ENCODE peak calls at places on chromosome 10, in five cellular contexts. M is heart right ventricle, X is brain microvascular endothelial cell, K is fibroblast of the aortic adventitia, U is sigmoid colon. T is an unnamed sample.

GRCh38 chr10:131570716-131571307 is 259.3 kb upstream of the TCERG1L start:
- DNase-seq in M (no peak), X (no peak), K (no peak), U (no peak), T (no peak)

GRCh38 chr10:23439452-23439919 is 611 bp downstream of the OTUD1 start:
- DNase-seq in M (no peak), X (no peak), K (peak), U (peak), T (no peak)

GRCh38 chr10:6120691-6121090 is 31.9 kb downstream of the RBM17 start:
- DNase-seq in M (no peak), X (no peak), K (peak), U (peak), T (no peak)

GRCh38 chr10:98312816-98313215 is 44.8 kb upstream of the LOXL4 start:
- DNase-seq in M (no peak), X (no peak), K (no peak), U (no peak), T (no peak)

GRCh38 chr10:62019013-62019684 is 117.7 kb downstream of the ARID5B start:
- DNase-seq in M (no peak), X (no peak), K (peak), U (no peak), T (no peak)

GRCh38 chr10:12264204-12264908 is 68.4 kb downstream of the CDC123 start:
- DNase-seq in M (peak), X (peak), K (peak), U (peak), T (peak)

GRCh38 chr10:100446130-100446761 is 16.6 kb upstream of the WNT8B start:
- DNase-seq in M (no peak), X (no peak), K (no peak), U (no peak), T (peak)

GRCh38 chr10:114304566-114305421 is 65.7 kb downstream of the VWA2 start:
- DNase-seq in M (peak), X (no peak), K (no peak), U (peak), T (no peak)

GRCh38 chr10:22321831-22322662 is 1.1 kb downstream of the BMI1 start:
- DNase-seq in M (no peak), X (no peak), K (no peak), U (peak), T (no peak)

GRCh38 chr10:14686356-14686755 is 88.3 kb downstream of the FAM107B start:
- DNase-seq in M (no peak), X (no peak), K (no peak), U (no peak), T (no peak)

GRCh38 chr10:32190890-32191491 is 134.8 kb upstream of the KIF5B start:
- DNase-seq in M (no peak), X (no peak), K (peak), U (no peak), T (no peak)

GRCh38 chr10:28841625-28842024 is 164.3 kb downstream of the BAMBI start:
- DNase-seq in M (no peak), X (peak), K (peak), U (no peak), T (no peak)

GRCh38 chr10:127525686-127526085 is 23.4 kb upstream of the NPS start:
- DNase-seq in M (no peak), X (no peak), K (no peak), U (no peak), T (no peak)

GRCh38 chr10:72069751-72070501 is 18.4 kb downstream of the SPOCK2 start:
- DNase-seq in M (no peak), X (no peak), K (no peak), U (no peak), T (no peak)

GRCh38 chr10:46787321-46787615 is 124.0 kb upstream of the PTPN20 start:
- DNase-seq in M (peak), X (peak), K (peak), U (no peak), T (peak)

GRCh38 chr10:1573334-1573969 is 163.9 kb downstream of the ADARB2 start:
- DNase-seq in M (no peak), X (no peak), K (no peak), U (peak), T (no peak)

GRCh38 chr10:125409756-125410155 is 249.4 kb upstream of the CTBP2 start:
- DNase-seq in M (no peak), X (no peak), K (no peak), U (no peak), T (no peak)

GRCh38 chr10:109027534-109028185 is 895.7 kb downstream of the XPNPEP1 start:
- DNase-seq in M (no peak), X (no peak), K (peak), U (no peak), T (no peak)

GRCh38 chr10:132752961-132753360 is 33.0 kb downstream of the NKX6-2 start:
- DNase-seq in M (no peak), X (no peak), K (no peak), U (no peak), T (no peak)

GRCh38 chr10:132688580-132689420 is 97.1 kb downstream of the NKX6-2 start:
- DNase-seq in M (no peak), X (no peak), K (no peak), U (peak), T (no peak)

GRCh38 chr10:13206546-13207443 is 27.4 kb downstream of the UCMA start:
- DNase-seq in M (no peak), X (peak), K (peak), U (no peak), T (peak)

DNA sequence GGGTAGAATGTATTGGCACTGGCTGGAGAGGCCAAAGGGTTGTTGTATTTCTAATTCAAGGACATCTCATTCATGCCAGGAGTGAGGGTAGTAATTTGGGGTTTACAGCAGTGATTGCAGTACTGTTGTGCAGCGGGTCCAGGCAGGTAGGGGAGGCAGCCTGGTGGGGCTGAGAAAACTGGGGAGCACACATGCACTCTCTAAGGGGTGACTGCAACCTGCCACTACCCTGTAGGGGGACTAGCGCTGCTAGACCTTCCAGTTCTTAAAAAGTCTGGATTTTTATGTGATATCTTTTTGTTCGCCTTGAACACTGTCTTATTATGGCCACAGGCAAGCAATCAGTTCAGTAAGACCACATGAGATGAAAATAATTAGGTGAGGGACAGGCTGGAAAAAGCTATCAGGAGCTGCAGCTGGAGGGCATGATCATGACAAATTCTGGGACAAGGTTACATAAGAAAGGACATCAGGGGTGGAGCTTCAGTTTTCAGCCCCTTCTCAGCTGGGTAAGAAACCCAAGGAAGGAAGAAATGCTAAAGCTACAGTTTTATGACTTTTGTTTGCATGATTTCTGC is 149.0 kb downstream of the ARHGAP21 start:
- DNase-seq in M (no peak), X (no peak), K (no peak), U (no peak), T (no peak)
- TF ChIP-seq CTCF in M (no peak), X (no peak), K (peak), U (no peak), T (no peak)

DNA sequence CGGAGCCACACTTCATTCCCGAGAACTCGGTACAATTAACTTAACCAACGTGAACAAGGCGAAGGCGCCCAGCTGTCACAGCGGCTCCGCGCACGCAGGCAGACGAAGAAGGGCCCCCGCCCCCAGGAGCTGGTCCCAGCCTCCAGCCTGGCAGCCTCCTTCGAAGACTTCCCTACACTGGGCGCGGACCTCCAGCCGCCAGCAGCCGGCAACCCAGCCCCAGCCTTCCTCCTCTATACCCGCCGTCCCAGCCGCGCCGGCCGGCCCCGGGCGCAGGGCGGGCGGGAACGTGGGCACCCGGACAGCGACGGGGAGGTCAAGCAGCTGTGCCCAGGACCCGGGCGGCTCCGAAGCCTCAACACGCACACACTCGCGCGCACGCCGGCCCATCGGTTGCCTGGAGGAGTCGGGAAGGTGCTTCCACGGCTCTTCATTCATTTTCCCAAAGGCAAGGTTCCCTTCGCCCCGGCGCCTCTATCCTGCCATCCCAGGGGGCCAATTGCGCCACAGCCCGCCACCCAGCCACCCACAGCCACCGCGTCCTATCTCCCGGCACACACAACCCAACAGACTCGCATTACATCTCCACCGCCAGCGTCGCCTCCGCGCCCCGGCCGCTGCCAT is 1.6 kb downstream of the CHST15 start:
- DNase-seq in M (peak), X (peak), K (no peak), U (peak), T (no peak)
- H3K4me3 ChIP-seq in M (peak), X (peak), K (peak), U (peak), T (peak)

GRCh38 chr10:27448926-27449325 is 55.2 kb upstream of the RAB18 start:
- DNase-seq in M (no peak), X (peak), K (peak), U (no peak), T (peak)

GRCh38 chr10:27445070-27445469 is 59.0 kb upstream of the RAB18 start:
- DNase-seq in M (no peak), X (no peak), K (no peak), U (no peak), T (no peak)

GRCh38 chr10:27449571-27449970 is 54.5 kb upstream of the RAB18 start:
- DNase-seq in M (no peak), X (no peak), K (no peak), U (no peak), T (no peak)

GRCh38 chr10:27447540-27447939 is 56.6 kb upstream of the RAB18 start:
- DNase-seq in M (no peak), X (no peak), K (no peak), U (no peak), T (no peak)

DNA sequence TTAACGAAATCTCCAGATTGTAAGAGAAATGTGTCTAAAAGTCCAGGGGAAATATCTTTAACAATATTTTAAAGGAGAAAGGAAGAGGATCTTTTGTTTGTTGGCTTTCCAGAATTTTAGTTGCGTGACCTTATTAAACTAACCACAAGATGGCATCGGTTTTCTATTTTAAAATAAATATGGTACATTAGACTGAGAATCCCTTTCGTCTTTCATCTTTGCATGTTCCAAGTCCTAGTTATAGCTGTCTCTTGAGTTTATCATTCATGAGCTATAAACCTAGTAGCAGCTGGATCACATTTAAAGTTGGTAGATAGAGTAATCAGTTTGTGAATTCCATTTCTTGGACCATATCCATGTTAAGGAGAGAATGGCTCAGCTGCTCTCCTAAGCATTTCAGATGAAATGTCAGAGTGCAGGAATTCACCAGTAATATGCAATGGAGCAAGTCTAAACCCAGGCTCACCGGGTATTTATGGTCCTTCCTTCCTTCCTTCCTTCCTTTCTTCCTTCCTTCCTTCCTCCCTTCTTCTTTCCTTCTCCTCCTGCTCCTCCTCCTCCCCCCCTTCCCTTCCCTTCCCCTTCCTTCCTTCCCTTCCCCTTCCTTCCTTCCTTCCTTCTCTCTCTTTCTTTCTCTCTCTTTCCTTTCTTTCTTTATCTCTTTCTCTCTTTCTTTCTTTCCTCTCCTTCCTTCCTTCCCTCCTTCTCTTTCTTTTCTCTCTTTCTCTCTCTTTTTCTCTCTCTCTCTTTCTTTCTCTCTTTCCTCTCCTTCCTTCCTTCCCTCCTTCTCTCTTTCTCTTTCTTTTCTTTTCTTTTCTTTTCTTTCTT is 57.8 kb upstream of the RAB18 start:
- DNase-seq in M (no peak), X (peak), K (peak), U (no peak), T (peak)
- TF ChIP-seq CTCF in M (peak), X (peak), K (peak), U (peak), T (peak)

GRCh38 chr10:43573250-43574034 is 974 bp downstream of the ZNF239 start:
- DNase-seq in M (no peak), X (no peak), K (peak), U (no peak), T (no peak)
- H3K4me3 ChIP-seq in M (peak), X (peak), K (peak), U (peak), T (peak)

GRCh38 chr10:37436361-37436760 is 311.0 kb downstream of the ANKRD30A start:
- DNase-seq in M (no peak), X (no peak), K (no peak), U (no peak), T (no peak)

DNA sequence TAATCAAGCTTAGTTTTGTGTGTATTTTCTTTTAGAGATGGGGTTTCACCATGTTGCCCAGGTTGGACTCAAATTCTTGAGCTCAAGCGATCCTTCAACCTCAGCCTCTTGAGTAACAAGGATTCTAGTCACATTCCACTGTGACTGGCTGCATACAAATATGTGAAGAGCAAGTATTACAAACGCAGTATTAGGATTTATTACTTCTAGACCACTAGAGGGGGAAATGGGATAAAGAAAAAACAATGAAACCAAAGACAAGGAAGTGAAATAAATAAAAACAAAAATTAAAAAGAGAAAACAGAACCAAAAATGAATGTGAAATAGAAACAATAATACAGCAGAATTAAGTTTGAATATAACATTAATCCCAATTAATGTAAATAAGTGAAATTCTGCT is 308.7 kb downstream of the ANKRD30A start:
- DNase-seq in M (no peak), X (no peak), K (peak), U (no peak), T (no peak)
- TF ChIP-seq CTCF in M (peak), X (no peak), K (no peak), U (no peak), T (no peak)

GRCh38 chr10:69406302-69406811 is 10.4 kb downstream of the TACR2 start:
- DNase-seq in M (peak), X (no peak), K (no peak), U (no peak), T (no peak)
- H3K4me3 ChIP-seq in M (peak), X (no peak), K (no peak), U (no peak), T (no peak)

DNA sequence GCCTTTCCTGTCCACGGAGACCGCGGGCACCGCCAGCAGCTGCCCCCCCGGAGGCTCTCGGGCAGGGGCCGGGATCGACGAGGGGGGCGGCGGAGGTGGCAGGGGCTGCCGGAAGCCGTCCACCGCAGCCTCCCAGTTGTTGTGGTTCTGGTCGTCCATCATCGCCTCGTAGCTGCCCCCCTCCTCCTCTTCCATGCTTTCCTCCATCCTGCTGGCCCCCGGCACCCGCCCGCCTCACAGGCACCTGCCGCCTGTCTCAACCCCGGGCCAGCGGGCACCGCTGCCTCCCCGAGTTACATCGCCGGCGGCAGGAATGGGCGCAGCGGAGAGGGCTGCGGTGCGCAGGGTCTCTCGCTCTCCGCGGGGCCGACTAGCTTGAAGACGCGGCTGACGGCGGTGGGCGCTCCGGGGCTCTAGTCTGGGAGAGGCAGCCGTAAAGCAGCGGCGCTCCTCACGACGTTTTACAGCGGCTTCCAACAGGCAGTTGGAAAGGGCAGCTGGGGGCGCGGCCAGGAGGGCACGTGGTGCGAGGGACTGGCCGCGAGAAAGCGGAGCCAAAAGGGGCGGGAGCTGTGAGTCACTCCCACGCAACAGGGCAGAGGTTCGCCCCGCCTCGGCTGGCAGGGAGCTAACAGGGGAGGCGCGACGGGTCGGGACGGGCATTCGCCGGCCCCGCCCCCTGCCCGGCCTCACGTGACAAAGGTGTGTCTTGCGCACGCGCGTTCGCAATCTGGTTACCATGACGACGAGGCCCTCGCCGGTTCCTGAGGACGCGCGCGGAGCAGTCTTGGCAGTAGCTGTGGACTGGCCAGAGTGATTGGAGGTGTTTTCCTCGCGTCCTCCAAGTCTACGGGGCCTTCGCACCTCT is at the start of gene CACUL1:
- DNase-seq in M (peak), X (peak), K (peak), U (peak), T (peak)
- TF ChIP-seq CTCF in M (no peak), X (no peak), K (no peak), U (no peak), T (no peak)

GRCh38 chr10:110859947-110860376 is 11.8 kb upstream of the PDCD4 start:
- DNase-seq in M (no peak), X (peak), K (peak), U (peak), T (peak)

GRCh38 chr10:110861930-110862677 is 9.6 kb upstream of the PDCD4 start:
- DNase-seq in M (no peak), X (no peak), K (no peak), U (no peak), T (no peak)

GRCh38 chr10:110859206-110859946 is 12.4 kb upstream of the PDCD4 start:
- DNase-seq in M (no peak), X (no peak), K (no peak), U (peak), T (no peak)

GRCh38 chr10:110861476-110861875 is 10.3 kb upstream of the PDCD4 start:
- DNase-seq in M (no peak), X (no peak), K (no peak), U (no peak), T (no peak)

GRCh38 chr10:110860576-110861241 is 11.0 kb upstream of the PDCD4 start:
- DNase-seq in M (no peak), X (no peak), K (no peak), U (peak), T (no peak)
- H3K4me3 ChIP-seq in M (no peak), X (no peak), K (no peak), U (no peak), T (no peak)

GRCh38 chr10:70379581-70380176 is 2.7 kb downstream of the LRRC20 start:
- DNase-seq in M (no peak), X (peak), K (no peak), U (no peak), T (no peak)
- TF ChIP-seq CTCF in M (peak), X (peak), K (peak), U (peak), T (peak)

GRCh38 chr10:9878429-9878828 is 1139.2 kb upstream of the CELF2 start:
- DNase-seq in M (no peak), X (no peak), K (no peak), U (no peak), T (no peak)
- H3K4me3 ChIP-seq in M (no peak), X (no peak), K (no peak), U (no peak), T (no peak)

T was measured in HFF-Myc.